ENCODE peak calls at places on chromosomes 16 and 17, in four cellular contexts. G, U, V and I are unnamed samples.

GRCh38 chr16:79261944-79262552 is 338.5 kb downstream of the MAF start:
- DNase-seq in G (no peak), U (no peak), V (no peak), I (no peak)

GRCh38 chr16:88264641-88265285 is 118.0 kb upstream of the ZNF469 start:
- DNase-seq in G (peak), U (peak), V (peak), I (no peak)

GRCh38 chr16:13118091-13118490 is 216.7 kb downstream of the SHISA9 start:
- DNase-seq in G (no peak), U (no peak), V (no peak), I (no peak)

GRCh38 chr16:85798283-85798776 is 1.0 kb downstream of the EMC8 start:
- DNase-seq in G (no peak), U (peak), V (no peak), I (no peak)

GRCh38 chr17:30556374-30557332 is 79.4 kb downstream of the GOSR1 start:
- DNase-seq in G (no peak), U (no peak), V (no peak), I (no peak)

GRCh38 chr16:66107661-66108060 is 258.8 kb upstream of the CDH5 start:
- DNase-seq in G (peak), U (no peak), V (no peak), I (no peak)

GRCh38 chr16:66483689-66484452 is 56.8 kb downstream of the BEAN1 start:
- DNase-seq in G (peak), U (peak), V (peak), I (peak)

GRCh38 chr16:46688101-46688656 is 799 bp downstream of the VPS35 start:
- DNase-seq in G (no peak), U (no peak), V (no peak), I (peak)

GRCh38 chr17:48614904-48615211 is 234 bp downstream of the HOXB8 start:
- DNase-seq in G (peak), U (no peak), V (no peak), I (no peak)

GRCh38 chr16:81003610-81004460 is 2.9 kb downstream of the CMC2 start:
- DNase-seq in G (peak), U (no peak), V (no peak), I (no peak)

GRCh38 chr17:76791053-76791980 is 53.4 kb downstream of the MFSD11 start:
- DNase-seq in G (peak), U (no peak), V (no peak), I (no peak)

GRCh38 chr17:42181851-42182207 is 887 bp upstream of the KCNH4 start:
- DNase-seq in G (no peak), U (no peak), V (no peak), I (no peak)

GRCh38 chr16:89420204-89420603 is 70.2 kb downstream of the ANKRD11 start:
- DNase-seq in G (no peak), U (no peak), V (no peak), I (no peak)

GRCh38 chr17:3534881-3535252 is 22.7 kb downstream of the TRPV3 start:
- DNase-seq in G (peak), U (peak), V (peak), I (peak)

GRCh38 chr16:7548796-7549318 is 216.2 kb downstream of the RBFOX1 start:
- DNase-seq in G (no peak), U (no peak), V (no peak), I (no peak)

GRCh38 chr17:19002805-19003542 is 1.6 kb downstream of the FAM83G start:
- DNase-seq in G (peak), U (peak), V (no peak), I (no peak)

GRCh38 chr17:47949951-47950350 is 7.7 kb downstream of the PRR15L start:
- DNase-seq in G (no peak), U (no peak), V (no peak), I (peak)

GRCh38 chr17:32954477-32954876 is 26.5 kb downstream of the TMEM98 start:
- DNase-seq in G (no peak), U (no peak), V (no peak), I (no peak)

GRCh38 chr17:59361916-59362810 is 30.7 kb downstream of the YPEL2 start:
- DNase-seq in G (peak), U (no peak), V (no peak), I (no peak)

GRCh38 chr16:11857161-11857560 is 5.8 kb upstream of the RSL1D1 start:
- DNase-seq in G (peak), U (no peak), V (no peak), I (no peak)

GRCh38 chr16:88685156-88686061 is 898 bp downstream of the SNAI3 start:
- DNase-seq in G (peak), U (peak), V (no peak), I (peak)

GRCh38 chr16:68575082-68575481 is 36.0 kb downstream of the ZFP90 start:
- DNase-seq in G (no peak), U (no peak), V (no peak), I (no peak)

GRCh38 chr17:50679008-50679544 is 28.6 kb downstream of the ANKRD40 start:
- DNase-seq in G (no peak), U (no peak), V (no peak), I (no peak)

GRCh38 chr17:48497103-48497502 is 33.7 kb downstream of the HOXB1 start:
- DNase-seq in G (peak), U (no peak), V (no peak), I (no peak)

GRCh38 chr16:78184554-78185183 is 85.2 kb downstream of the WWOX start:
- DNase-seq in G (peak), U (no peak), V (no peak), I (no peak)

GRCh38 chr16:67528222-67528869 is at the start of gene RIPOR1:
- DNase-seq in G (no peak), U (peak), V (no peak), I (no peak)

GRCh38 chr16:4696172-4696904 is 3.0 kb downstream of the NUDT16L1 start:
- DNase-seq in G (no peak), U (no peak), V (no peak), I (peak)

GRCh38 chr17:49708515-49709161 is 874 bp upstream of the SLC35B1 start:
- DNase-seq in G (no peak), U (peak), V (no peak), I (no peak)

GRCh38 chr16:29900888-29901606 is 759 bp downstream of the ASPHD1 start:
- DNase-seq in G (no peak), U (peak), V (no peak), I (peak)

GRCh38 chr17:9576521-9577401 is at the start of gene CFAP52:
- DNase-seq in G (peak), U (peak), V (peak), I (peak)

GRCh38 chr17:57332501-57332900 is 76.2 kb downstream of the MSI2 start:
- DNase-seq in G (no peak), U (no peak), V (no peak), I (no peak)

GRCh38 chr17:57337390-57337789 is 81.1 kb downstream of the MSI2 start:
- DNase-seq in G (no peak), U (no peak), V (no peak), I (no peak)

GRCh38 chr17:57338257-57338919 is 82.1 kb downstream of the MSI2 start:
- DNase-seq in G (no peak), U (peak), V (no peak), I (peak)

GRCh38 chr17:57331423-57331822 is 75.1 kb downstream of the MSI2 start:
- DNase-seq in G (no peak), U (no peak), V (no peak), I (no peak)

GRCh38 chr17:57335195-57335792 is 79.0 kb downstream of the MSI2 start:
- DNase-seq in G (no peak), U (no peak), V (no peak), I (no peak)
- H3K9ac ChIP-seq in G (no peak), U (no peak), V (no peak), I (no peak)

GRCh38 chr16:2928796-2929195 is 17.1 kb downstream of the FLYWCH1 start:
- DNase-seq in G (no peak), U (no peak), V (no peak), I (no peak)

GRCh38 chr16:2929693-2930092 is 18.0 kb downstream of the FLYWCH1 start:
- DNase-seq in G (no peak), U (no peak), V (no peak), I (no peak)

GRCh38 chr16:2925951-2926659 is 14.4 kb downstream of the FLYWCH1 start:
- DNase-seq in G (no peak), U (no peak), V (no peak), I (no peak)

GRCh38 chr16:2924901-2925820 is 13.4 kb downstream of the FLYWCH1 start:
- DNase-seq in G (no peak), U (peak), V (no peak), I (no peak)

DNA sequence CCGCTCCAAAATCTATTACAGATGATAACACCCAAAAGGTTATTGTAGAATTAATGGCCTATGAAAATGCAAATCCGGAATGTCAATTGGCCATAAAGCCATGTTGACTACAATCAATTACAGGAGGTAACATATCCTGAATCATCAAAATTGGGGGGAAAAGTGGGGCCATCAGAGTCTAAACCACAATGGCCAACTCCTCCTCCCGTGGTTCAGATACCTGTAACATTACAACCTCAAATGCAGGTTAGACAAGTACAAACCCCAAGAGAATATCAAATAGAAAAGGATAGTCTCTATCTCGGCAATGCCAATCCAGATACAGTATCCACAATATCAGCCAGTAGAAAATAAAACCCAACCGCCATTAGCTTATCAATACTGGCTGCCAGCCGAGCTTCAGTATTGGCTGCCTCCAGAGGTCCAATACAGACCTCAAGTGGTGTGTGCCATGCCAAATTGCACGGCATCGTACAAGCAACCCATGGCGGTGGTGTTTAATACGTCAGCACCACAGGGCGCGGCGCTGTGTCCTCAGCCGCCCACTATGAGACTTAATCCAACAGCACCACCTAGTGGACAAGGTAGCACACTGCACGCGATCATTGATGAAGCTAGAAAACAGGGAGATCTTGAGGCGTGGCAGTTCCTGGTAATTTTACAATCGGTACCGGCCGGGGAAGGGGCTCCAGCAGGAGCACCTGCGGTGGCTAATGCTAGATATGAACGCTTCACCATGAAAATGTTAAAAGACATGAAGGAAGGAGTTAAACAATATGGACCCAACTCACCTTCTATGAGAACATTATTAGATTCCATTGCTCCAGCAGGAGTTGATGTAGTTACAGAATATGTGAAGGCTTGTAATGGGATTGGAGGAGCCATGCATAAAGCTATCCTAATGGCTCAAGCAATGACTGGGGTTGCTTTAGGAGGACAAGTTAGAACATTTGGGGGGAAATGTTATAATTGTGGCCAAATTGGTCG is 15.2 kb downstream of the FLYWCH1 start:
- DNase-seq in G (peak), U (peak), V (peak), I (peak)
- H3K4me3 ChIP-seq in G (no peak), U (no peak), V (no peak), I (peak)

GRCh38 chr17:4577386-4577993 is 6.8 kb upstream of the SMTNL2 start:
- DNase-seq in G (no peak), U (no peak), V (no peak), I (no peak)
- H3K9ac ChIP-seq in G (no peak), U (no peak), V (no peak), I (no peak)

GRCh38 chr17:2048805-2049204 is 6.1 kb upstream of the HIC1 start:
- DNase-seq in G (no peak), U (no peak), V (no peak), I (no peak)
- H3K4me3 ChIP-seq in G (no peak), U (peak), V (peak), I (peak)

GRCh38 chr17:8248751-8249607 is at the start of gene PFAS:
- DNase-seq in G (peak), U (peak), V (peak), I (peak)

GRCh38 chr17:8250101-8250500 is 1.0 kb downstream of the PFAS start:
- DNase-seq in G (no peak), U (no peak), V (no peak), I (peak)

GRCh38 chr17:8249621-8250020 is 532 bp downstream of the PFAS start:
- DNase-seq in G (no peak), U (no peak), V (no peak), I (no peak)

GRCh38 chr17:8243827-8244226 is 4.0 kb downstream of the CTC1 start:
- DNase-seq in G (no peak), U (no peak), V (no peak), I (no peak)

GRCh38 chr17:8244768-8245167 is 3.1 kb downstream of the CTC1 start:
- DNase-seq in G (no peak), U (no peak), V (no peak), I (no peak)
- H3K9ac ChIP-seq in G (no peak), U (no peak), V (no peak), I (no peak)

GRCh38 chr16:1981398-1981836 is at the start of gene NOXO1:
- DNase-seq in G (no peak), U (no peak), V (no peak), I (peak)
- H3K4me3 ChIP-seq in G (no peak), U (no peak), V (peak), I (no peak)

GRCh38 chr17:57557793-57558681 is 187.1 kb downstream of the CCDC182 start:
- DNase-seq in G (peak), U (no peak), V (no peak), I (no peak)
- H3K9ac ChIP-seq in G (no peak), U (no peak), V (no peak), I (no peak)

DNA sequence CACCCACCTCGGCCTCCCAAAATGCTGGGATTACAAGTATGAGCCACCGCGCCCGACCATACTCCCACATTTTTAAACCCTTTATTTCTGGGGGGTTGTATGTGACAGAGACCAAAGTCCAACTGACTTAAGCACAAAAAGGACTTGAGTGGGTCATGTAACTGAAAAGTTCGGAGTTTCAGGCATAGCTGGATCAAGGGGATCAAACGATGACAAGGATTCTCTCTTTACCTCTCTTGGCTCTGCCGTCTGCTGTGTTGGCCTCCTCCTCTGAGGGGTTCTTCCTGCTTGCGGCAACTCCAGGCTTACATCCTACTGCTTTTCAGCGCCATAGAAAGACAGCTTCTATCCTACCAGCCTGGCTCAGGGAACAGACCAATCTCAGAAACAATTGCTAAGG is 9.2 kb upstream of the SBK1 start:
- DNase-seq in G (no peak), U (no peak), V (no peak), I (no peak)
- H3K4me3 ChIP-seq in G (no peak), U (no peak), V (no peak), I (no peak)